ENCODE peak calls at places on chromosomes 2 and 18, in seven cellular contexts. K is OCI-LY7, L is MM.1S, A is HCT116, T is PC-9, G is GM23248, C is GM23338. U is an unnamed sample. For H3K79me2 and H3K9me2, the result is how much of the 10 kb centered on the place peaks cover.

GRCh38 chr18:12991839-12992216 is 666 bp downstream of the CEP192 start:
- DNase-seq in C (no peak), K (no peak), L (no peak), T (no peak), G (peak), A (no peak), U (no peak)

GRCh38 chr2:200604571-200605255 is 18.9 kb downstream of the AOX1 start:
- DNase-seq in A (no peak), K (no peak), G (peak), L (no peak), C (no peak), T (no peak), U (no peak)

GRCh38 chr18:68714356-68714706 is 577 bp downstream of the TMX3 start:
- DNase-seq in G (no peak), A (no peak), C (peak), T (no peak), L (peak), K (peak), U (peak)

GRCh38 chr2:240782886-240783818 is 36.9 kb downstream of the KIF1A start:
- DNase-seq in A (no peak), G (no peak), T (no peak), C (no peak), K (no peak), L (no peak), U (no peak)

GRCh38 chr2:135963841-135964240 is 21.6 kb downstream of the DARS1 start:
- DNase-seq in C (no peak), L (no peak), T (no peak), K (no peak), G (no peak), A (peak), U (no peak)

GRCh38 chr2:6576312-6576711 is 289.4 kb downstream of the CMPK2 start:
- DNase-seq in K (no peak), T (no peak), L (no peak), C (no peak), A (no peak), G (peak), U (no peak)

GRCh38 chr2:134619250-134619649 is 99.5 kb downstream of the TMEM163 start:
- DNase-seq in A (no peak), G (no peak), K (no peak), L (no peak), T (no peak), C (no peak), U (no peak)

GRCh38 chr2:196294510-196294909 is 123.1 kb upstream of the STK17B start:
- DNase-seq in C (no peak), K (no peak), G (peak), L (no peak), T (no peak), A (no peak), U (peak)

GRCh38 chr2:17620280-17620679 is 79.8 kb downstream of the VSNL1 start:
- DNase-seq in T (peak), A (no peak), C (peak), L (no peak), G (peak), K (no peak), U (no peak)

GRCh38 chr2:230935132-230935435 is 10.0 kb upstream of the GPR55 start:
- DNase-seq in G (no peak), T (no peak), L (no peak), C (no peak), K (no peak), A (no peak), U (no peak)

GRCh38 chr2:49940616-49941015 is 786.3 kb upstream of the FSHR start:
- DNase-seq in A (no peak), L (peak), T (no peak), G (no peak), C (no peak), K (no peak), U (no peak)

GRCh38 chr2:27379840-27380625 is 501 bp downstream of the ZNF513 start:
- DNase-seq in C (peak), A (no peak), T (peak), K (peak), G (peak), L (peak), U (no peak)

GRCh38 chr18:49955263-49955662 is 141.9 kb upstream of the ACAA2 start:
- DNase-seq in L (no peak), T (no peak), K (no peak), A (no peak), C (no peak), G (no peak), U (no peak)

GRCh38 chr18:62210138-62210537 is 23.1 kb downstream of the RELCH start:
- DNase-seq in C (no peak), K (no peak), L (no peak), T (no peak), G (no peak), A (no peak), U (no peak)

GRCh38 chr2:69456154-69456553 is 18.9 kb upstream of the NFU1 start:
- DNase-seq in K (no peak), T (no peak), L (no peak), C (no peak), G (no peak), A (no peak), U (no peak)

GRCh38 chr18:30093376-30093775 is 949.2 kb downstream of the DSC3 start:
- DNase-seq in C (no peak), L (no peak), K (no peak), T (no peak), G (peak), A (no peak), U (no peak)

GRCh38 chr2:86807462-86808275 is 17.0 kb upstream of the CD8A start:
- DNase-seq in G (peak), C (peak), A (peak), K (no peak), L (peak), T (peak), U (peak)

GRCh38 chr2:67674668-67675067 is 277.5 kb downstream of the ETAA1 start:
- DNase-seq in A (no peak), G (no peak), T (no peak), C (no peak), L (no peak), K (no peak), U (no peak)

GRCh38 chr2:195899226-195899625 is 169.4 kb downstream of the DNAH7 start:
- DNase-seq in T (no peak), L (no peak), G (peak), K (no peak), C (no peak), A (no peak), U (no peak)

GRCh38 chr2:43199492-43200481 is 26.6 kb downstream of the ZFP36L2 start:
- DNase-seq in G (no peak), T (peak), K (no peak), L (no peak), C (no peak), A (no peak), U (no peak)

GRCh38 chr2:238879621-238880377 is 31.9 kb downstream of the TWIST2 start:
- DNase-seq in L (no peak), C (no peak), T (no peak), K (no peak), A (no peak), G (no peak), U (no peak)

GRCh38 chr18:49920731-49921130 is 107.4 kb upstream of the ACAA2 start:
- DNase-seq in C (no peak), G (no peak), K (no peak), T (peak), A (no peak), L (no peak), U (no peak)

GRCh38 chr2:14717131-14717530 is 84.6 kb downstream of the LRATD1 start:
- DNase-seq in L (no peak), K (no peak), C (no peak), G (no peak), A (no peak), T (no peak), U (no peak)

GRCh38 chr2:163658556-163658955 is 77.3 kb downstream of the FIGN start:
- DNase-seq in G (no peak), C (peak), K (no peak), T (no peak), A (no peak), L (no peak), U (peak)

GRCh38 chr2:1162768-1163584 is 212.3 kb downstream of the SNTG2 start:
- DNase-seq in K (peak), L (no peak), C (no peak), T (no peak), A (no peak), G (no peak), U (peak)

GRCh38 chr2:16055848-16056580 is 115.7 kb downstream of the MYCN start:
- DNase-seq in T (no peak), G (no peak), C (no peak), L (peak), K (no peak), A (no peak), U (no peak)

GRCh38 chr2:36404312-36404711 is 48.7 kb downstream of the CRIM1 start:
- DNase-seq in G (peak), T (peak), C (no peak), L (no peak), K (peak), A (peak), U (no peak)

GRCh38 chr2:233482616-233483015 is 84.0 kb downstream of the USP40 start:
- DNase-seq in C (no peak), A (no peak), L (no peak), K (no peak), G (no peak), T (no peak), U (no peak)

GRCh38 chr2:233479616-233480489 is 86.7 kb downstream of the USP40 start:
- DNase-seq in C (no peak), K (peak), G (no peak), L (no peak), A (no peak), T (no peak), U (no peak)

GRCh38 chr2:233481368-233482142 is 85.0 kb downstream of the USP40 start:
- DNase-seq in K (no peak), T (no peak), G (no peak), A (no peak), C (no peak), L (no peak), U (no peak)

GRCh38 chr2:233477548-233478433 is 88.8 kb downstream of the USP40 start:
- DNase-seq in G (no peak), K (no peak), C (no peak), T (no peak), L (no peak), A (no peak), U (no peak)

GRCh38 chr2:233480490-233481202 is 85.9 kb downstream of the USP40 start:
- DNase-seq in L (no peak), A (no peak), K (peak), T (peak), C (no peak), G (no peak), U (peak)
- H3K4me3 ChIP-seq in L (no peak), A (no peak), K (no peak), T (no peak), C (no peak), G (no peak), U (no peak)

DNA sequence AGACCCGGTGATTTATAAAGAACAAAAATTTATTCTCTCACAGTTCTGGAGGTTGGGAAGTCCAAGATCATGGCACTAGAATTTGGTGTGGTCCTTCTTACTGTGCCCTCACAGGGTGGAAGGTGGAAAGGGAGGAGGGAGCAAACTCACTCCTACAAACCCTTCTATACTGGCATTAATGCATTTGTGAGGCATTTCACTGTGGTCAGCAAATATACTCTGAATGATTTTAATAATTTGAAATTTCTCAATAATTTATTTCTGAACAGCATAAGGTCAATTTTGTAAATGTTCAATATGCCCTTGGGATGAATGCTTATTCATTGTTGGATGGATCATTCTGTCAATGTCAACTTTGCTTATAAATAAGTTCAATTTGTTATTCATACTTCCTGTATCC is 120.6 kb downstream of the GATA6 start:
- DNase-seq in C (no peak), G (no peak), L (no peak), A (no peak), K (no peak), T (no peak), U (no peak)
- H3K79me2 ChIP-seq in C (under half), G (under half), L (under half), A (under half), K (under half), T (under half), U (under half)

DNA sequence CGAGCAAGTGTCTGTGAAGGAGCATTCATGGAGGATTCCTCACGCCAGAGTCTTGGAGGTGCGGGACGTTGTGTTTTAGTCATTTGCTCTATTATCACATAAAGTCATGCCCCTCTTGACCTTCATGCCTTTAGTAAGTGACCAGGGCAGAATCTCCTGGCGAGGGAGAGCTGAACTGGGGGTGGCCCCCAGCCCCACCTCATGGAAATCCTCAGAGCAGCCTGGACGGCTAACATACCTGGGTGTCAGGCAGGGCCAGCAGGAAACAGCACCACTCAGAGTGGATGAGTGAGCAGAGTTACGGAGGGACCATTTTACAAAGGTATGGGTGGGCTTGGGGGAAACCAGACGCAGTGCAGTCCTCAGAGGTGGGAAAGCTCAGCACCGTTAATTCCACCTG is 56.1 kb downstream of the MCFD2 start:
- DNase-seq in A (no peak), C (no peak), K (no peak), T (no peak), L (no peak), G (no peak), U (no peak)
- H3K9me2 ChIP-seq in A (under half), C (under half), K (under half), T (under half), L (under half), G (under half), U (under half)

GRCh38 chr2:38013158-38013752 is 62.7 kb downstream of the CYP1B1 start:
- DNase-seq in L (no peak), A (no peak), C (no peak), T (no peak), G (peak), K (no peak), U (no peak)
- H3K4me3 ChIP-seq in L (no peak), A (no peak), C (no peak), T (peak), G (no peak), K (no peak), U (no peak)

GRCh38 chr18:9120796-9121195 is 15.8 kb upstream of the ANKRD12 start:
- DNase-seq in G (no peak), K (no peak), A (no peak), C (no peak), T (no peak), L (peak), U (no peak)

GRCh38 chr18:9117980-9118841 is 15.7 kb downstream of the NDUFV2 start:
- DNase-seq in G (no peak), K (no peak), C (no peak), L (no peak), T (no peak), A (no peak), U (no peak)

GRCh38 chr18:9113468-9114149 is 11.1 kb downstream of the NDUFV2 start:
- DNase-seq in C (no peak), A (no peak), T (no peak), L (peak), K (no peak), G (no peak), U (no peak)

DNA sequence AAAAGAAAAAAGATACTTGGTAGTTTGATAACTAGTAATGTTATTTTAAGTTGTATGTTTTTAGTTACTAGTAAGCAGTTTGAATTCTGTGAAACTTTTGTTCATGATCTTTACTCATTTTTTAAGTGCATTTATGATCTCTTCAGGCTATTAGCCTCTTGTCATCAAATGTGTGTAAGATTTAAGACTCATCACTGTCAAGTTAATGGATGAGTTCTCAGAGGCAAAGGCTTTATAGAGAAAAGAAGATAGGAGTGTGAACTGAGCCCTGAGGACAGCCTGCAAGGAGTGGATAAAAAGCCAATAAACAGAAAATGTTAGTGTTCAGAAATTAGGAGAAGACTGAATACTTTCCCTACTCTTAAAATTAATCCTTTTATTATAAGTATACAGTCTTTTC is 13.5 kb downstream of the NDUFV2 start:
- DNase-seq in C (no peak), L (no peak), K (no peak), A (no peak), G (no peak), T (no peak), U (no peak)
- H3K79me2 ChIP-seq in C (half or more), L (half or more), K (half or more), A (half or more), G (half or more), T (half or more), U (half or more)

U was measured in Karpas-422.